ENCODE peak calls at places on chromosomes 4 and X, in ten cellular contexts. W is heart left ventricle, R is psoas muscle, U is mammary epithelial cell, F is lung, M is hepatocyte, D is endodermal cell, H is RWPE2, V is upper lobe of left lung, N is cardiac muscle cell. C is an unnamed sample.

GRCh38 chr4:184645904-184646610 is 3.2 kb downstream of the CASP3 start:
- DNase-seq in W (no peak), R (no peak), U (no peak), F (no peak), M (no peak), D (no peak), H (no peak), V (no peak), N (no peak), C (no peak)

GRCh38 chr4:5972571-5972970 is 45.7 kb downstream of the C4orf50 start:
- DNase-seq in W (no peak), R (no peak), U (no peak), F (no peak), M (no peak), D (no peak), H (peak; percentile 29), V (no peak), N (no peak), C (no peak)

GRCh38 chr4:164718817-164719216 is 35.1 kb upstream of the SMIM31 start:
- DNase-seq in W (no peak), R (no peak), U (no peak), F (no peak), M (no peak), D (no peak), H (no peak), V (no peak), N (no peak), C (no peak)

GRCh38 chrX:118807151-118808017 is 16.2 kb upstream of the ZCCHC12 start:
- DNase-seq in W (peak; percentile 12), R (peak; percentile 69), U (peak; percentile 29), F (no peak), M (peak; percentile 48), D (peak; percentile 76), H (no peak), V (peak; percentile 37), N (peak; percentile 52), C (peak; percentile 9)

GRCh38 chr4:82741188-82741587 is 57.4 kb downstream of the SCD5 start:
- DNase-seq in W (no peak), R (no peak), U (no peak), F (no peak), M (no peak), D (no peak), H (no peak), V (no peak), N (no peak), C (no peak)

GRCh38 chrX:139304471-139304870 is 226.1 kb upstream of the F9 start:
- DNase-seq in W (no peak), R (no peak), U (peak; percentile 1), F (no peak), M (no peak), D (no peak), H (no peak), V (no peak), N (no peak), C (no peak)

GRCh38 chrX:125205918-125206665 is 113.6 kb upstream of the TEX13C start:
- DNase-seq in W (no peak), R (no peak), U (no peak), F (no peak), M (peak; percentile 41), D (peak; percentile 74), H (no peak), V (no peak), N (peak; percentile 54), C (no peak)

GRCh38 chrX:134512566-134512965 is 52.6 kb downstream of the HPRT1 start:
- DNase-seq in W (no peak), R (no peak), U (peak; percentile 88), F (no peak), M (peak; percentile 43), D (no peak), H (peak; percentile 66), V (no peak), N (no peak), C (no peak)

GRCh38 chr4:55038176-55038890 is 87.1 kb downstream of the KDR start:
- DNase-seq in W (peak; percentile 51), R (no peak), U (peak; percentile 28), F (peak; percentile 52), M (peak; percentile 28), D (no peak), H (no peak), V (peak; percentile 42), N (no peak), C (no peak)

GRCh38 chr4:55037728-55038127 is 87.7 kb downstream of the KDR start:
- DNase-seq in W (no peak), R (no peak), U (no peak), F (no peak), M (no peak), D (no peak), H (no peak), V (no peak), N (no peak), C (no peak)

GRCh38 chr4:55033296-55033695 is 92.1 kb downstream of the KDR start:
- DNase-seq in W (no peak), R (no peak), U (no peak), F (no peak), M (no peak), D (no peak), H (no peak), V (no peak), N (no peak), C (no peak)

GRCh38 chr4:55036405-55036804 is 89.0 kb downstream of the KDR start:
- DNase-seq in W (no peak), R (no peak), U (peak; percentile 28), F (no peak), M (no peak), D (peak; percentile 72), H (no peak), V (no peak), N (no peak), C (no peak)

GRCh38 chr4:55035892-55036291 is 89.5 kb downstream of the KDR start:
- DNase-seq in W (no peak), R (no peak), U (no peak), F (no peak), M (no peak), D (no peak), H (no peak), V (no peak), N (no peak), C (no peak)
- H3K4me1 ChIP-seq in W (peaks cover 25% of the 10 kb centered on the region), R (no peaks in the 10 kb centered on the region), U (peaks cover 62% of the 10 kb centered on the region), F (peaks cover 5% of the 10 kb centered on the region), M (peaks cover 35% of the 10 kb centered on the region), D (peaks cover 20% of the 10 kb centered on the region), H (peaks cover 22% of the 10 kb centered on the region), V (peaks cover 32% of the 10 kb centered on the region), N (peaks cover 9% of the 10 kb centered on the region), C (no peaks in the 10 kb centered on the region)

GRCh38 chr4:183098723-183099536 is at the start of gene WWC2:
- DNase-seq in W (peak; percentile 91), R (peak; percentile 92), U (peak; percentile 91), F (peak; percentile 90), M (peak; percentile 96), D (peak; percentile 98), H (peak; percentile 91), V (peak; percentile 93), N (peak; percentile 97), C (peak; percentile 62)

GRCh38 chr4:183098080-183098722 is 856 bp upstream of the WWC2 start:
- DNase-seq in W (peak; percentile 70), R (peak; percentile 76), U (no peak), F (peak; percentile 48), M (peak; percentile 78), D (no peak), H (peak; percentile 61), V (peak; percentile 54), N (peak; percentile 69), C (peak; percentile 13)

GRCh38 chr4:183100298-183100599 is 1.2 kb downstream of the WWC2 start:
- DNase-seq in W (no peak), R (no peak), U (no peak), F (no peak), M (no peak), D (no peak), H (no peak), V (no peak), N (no peak), C (no peak)

GRCh38 chr4:183100827-183101226 is 1.8 kb downstream of the WWC2 start:
- DNase-seq in W (no peak), R (no peak), U (no peak), F (no peak), M (peak; percentile 47), D (no peak), H (no peak), V (no peak), N (no peak), C (no peak)

DNA sequence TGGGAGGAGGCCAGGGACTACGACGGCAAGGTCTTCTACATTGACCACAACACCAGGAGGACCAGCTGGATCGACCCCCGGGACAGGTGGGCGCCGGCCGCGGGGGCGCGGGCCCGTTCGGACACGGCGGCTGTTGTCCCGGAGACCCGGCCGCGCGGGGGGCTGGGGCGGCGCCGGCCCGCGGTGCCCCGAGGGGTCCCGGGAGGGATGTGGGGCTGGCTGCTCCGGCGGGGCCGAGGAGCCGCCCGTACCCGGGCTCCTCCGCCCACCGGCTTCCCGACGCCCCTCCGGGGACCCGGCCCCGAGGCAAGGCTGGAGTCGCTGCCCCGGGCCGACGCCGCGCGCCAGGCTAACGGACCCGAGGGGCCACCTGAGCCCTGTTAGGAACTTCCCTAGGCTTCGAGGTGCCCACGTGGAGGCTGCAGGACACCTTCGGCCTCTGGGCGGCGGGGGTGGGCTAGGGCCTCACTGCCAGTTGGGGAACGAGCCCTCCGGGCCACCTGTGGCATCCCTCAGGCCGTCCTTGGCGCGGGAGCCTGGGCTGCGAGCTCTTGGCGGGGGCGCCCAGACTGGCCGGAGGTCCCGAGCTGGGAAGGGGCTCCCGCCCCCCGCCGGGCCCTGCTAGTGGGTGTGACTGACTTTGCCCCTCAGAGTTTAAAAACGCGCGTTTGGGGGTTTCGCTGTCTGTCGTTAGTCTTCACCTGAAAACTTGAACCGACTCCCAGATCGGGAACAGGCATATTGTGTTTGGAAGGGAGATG is 660 bp downstream of the WWC2 start:
- DNase-seq in W (peak; percentile 35), R (peak; percentile 71), U (peak; percentile 35), F (peak; percentile 34), M (peak; percentile 73), D (peak; percentile 92), H (peak; percentile 69), V (peak; percentile 60), N (peak; percentile 54), C (no peak)
- H3K4me1 ChIP-seq in W (peaks cover 16% of the 10 kb centered on the region), R (peaks cover 18% of the 10 kb centered on the region), U (peaks cover 3% of the 10 kb centered on the region), F (peaks cover 5% of the 10 kb centered on the region), M (peaks cover 11% of the 10 kb centered on the region), D (peaks cover 11% of the 10 kb centered on the region), H (peaks cover 16% of the 10 kb centered on the region), V (peaks cover 6% of the 10 kb centered on the region), N (peaks cover 13% of the 10 kb centered on the region), C (no peaks in the 10 kb centered on the region)

GRCh38 chrX:30887288-30887687 is 1.8 kb downstream of the TAB3 start:
- DNase-seq in W (no peak), R (no peak), U (no peak), F (no peak), M (no peak), D (no peak), H (no peak), V (no peak), N (no peak), C (no peak)
- H3K4me1 ChIP-seq in W (no peaks in the 10 kb centered on the region), R (peaks cover 3% of the 10 kb centered on the region), U (peaks cover 18% of the 10 kb centered on the region), F (peaks cover 2% of the 10 kb centered on the region), M (peaks cover 11% of the 10 kb centered on the region), D (no peaks in the 10 kb centered on the region), H (peaks cover 6% of the 10 kb centered on the region), V (no peaks in the 10 kb centered on the region), N (peaks cover 12% of the 10 kb centered on the region), C (no peaks in the 10 kb centered on the region)

DNA sequence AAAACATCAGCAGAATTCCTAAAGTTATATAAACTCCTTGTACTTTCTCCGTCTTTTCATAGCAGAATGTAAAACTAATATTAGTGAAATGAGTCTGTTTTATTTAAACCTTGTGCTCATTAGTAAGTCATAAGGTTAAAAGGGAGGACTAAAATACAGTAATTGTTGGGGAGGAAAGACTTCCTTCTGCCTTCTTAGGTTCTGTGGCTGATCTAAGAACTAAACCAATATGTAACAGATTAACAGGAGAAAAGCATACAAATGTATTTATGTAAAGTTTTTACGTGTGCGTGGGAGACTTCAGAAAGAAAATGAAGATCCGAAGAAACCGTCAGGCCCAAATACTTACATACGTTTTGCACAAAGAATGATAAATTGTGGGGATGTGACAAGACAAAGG is 286.6 kb upstream of the MAD2L1 start:
- DNase-seq in W (no peak), R (no peak), U (no peak), F (no peak), M (no peak), D (no peak), H (no peak), V (no peak), N (no peak), C (no peak)
- H3K4me1 ChIP-seq in W (no peaks in the 10 kb centered on the region), R (no peaks in the 10 kb centered on the region), U (no peaks in the 10 kb centered on the region), F (no peaks in the 10 kb centered on the region), M (no peaks in the 10 kb centered on the region), D (no peaks in the 10 kb centered on the region), H (no peaks in the 10 kb centered on the region), V (no peaks in the 10 kb centered on the region), N (peaks cover 4% of the 10 kb centered on the region), C (no peaks in the 10 kb centered on the region)